ENCODE peak calls at places on chromosomes 12 and 14, in six cellular contexts. D, U, X, L, Z and N are unnamed samples.

GRCh38 chr12:106304001-106304421 is 1.5 kb downstream of the TCP11L2 start:
- DNase-seq in D (no peak), U (no peak), X (no peak), L (no peak), Z (no peak), N (peak)

GRCh38 chr12:24360057-24360456 is 410.6 kb upstream of the SOX5 start:
- DNase-seq in D (no peak), U (no peak), X (no peak), L (no peak), Z (no peak), N (no peak)

GRCh38 chr12:80829767-80830166 is 108.0 kb downstream of the LIN7A start:
- DNase-seq in D (no peak), U (no peak), X (no peak), L (no peak), Z (no peak), N (no peak)

GRCh38 chr12:102971227-102971626 is 13.8 kb downstream of the ASCL1 start:
- DNase-seq in D (no peak), U (no peak), X (no peak), L (no peak), Z (no peak), N (no peak)

GRCh38 chr12:100554608-100555077 is 18.8 kb upstream of the GAS2L3 start:
- DNase-seq in D (peak), U (peak), X (no peak), L (no peak), Z (peak), N (peak)

GRCh38 chr14:70808402-70809237 is 693 bp downstream of the MAP3K9 start:
- DNase-seq in D (peak), U (no peak), X (no peak), L (peak), Z (no peak), N (no peak)

GRCh38 chr12:51592034-51592705 is 1.1 kb downstream of the SCN8A start:
- DNase-seq in D (no peak), U (no peak), X (no peak), L (no peak), Z (no peak), N (peak)

GRCh38 chr14:78836777-78837176 is 666.6 kb downstream of the NRXN3 start:
- DNase-seq in D (peak), U (peak), X (no peak), L (no peak), Z (peak), N (peak)

GRCh38 chr12:9244894-9245293 is 36.7 kb upstream of the PZP start:
- DNase-seq in D (peak), U (peak), X (no peak), L (no peak), Z (no peak), N (no peak)

GRCh38 chr12:130301577-130301976 is 36.1 kb upstream of the PIWIL1 start:
- DNase-seq in D (no peak), U (no peak), X (no peak), L (no peak), Z (no peak), N (no peak)

GRCh38 chr14:72714094-72714493 is 179.8 kb downstream of the DPF3 start:
- DNase-seq in D (no peak), U (no peak), X (no peak), L (peak), Z (no peak), N (no peak)

GRCh38 chr14:36519431-36520321 is at the start of gene NKX2-1:
- DNase-seq in D (no peak), U (no peak), X (no peak), L (no peak), Z (no peak), N (no peak)

GRCh38 chr12:121116318-121117225 is 16.1 kb upstream of the P2RX7 start:
- DNase-seq in D (no peak), U (no peak), X (no peak), L (no peak), Z (no peak), N (no peak)

GRCh38 chr12:115451785-115452736 is 768.1 kb upstream of the TBX3 start:
- DNase-seq in D (peak), U (peak), X (no peak), L (no peak), Z (peak), N (no peak)

GRCh38 chr12:115450017-115450416 is 766.0 kb upstream of the TBX3 start:
- DNase-seq in D (no peak), U (no peak), X (no peak), L (no peak), Z (no peak), N (no peak)

GRCh38 chr12:115452751-115453281 is 768.8 kb upstream of the TBX3 start:
- DNase-seq in D (no peak), U (no peak), X (no peak), L (no peak), Z (no peak), N (no peak)

GRCh38 chr12:115450710-115451109 is 766.7 kb upstream of the TBX3 start:
- DNase-seq in D (no peak), U (no peak), X (no peak), L (no peak), Z (no peak), N (no peak)

DNA sequence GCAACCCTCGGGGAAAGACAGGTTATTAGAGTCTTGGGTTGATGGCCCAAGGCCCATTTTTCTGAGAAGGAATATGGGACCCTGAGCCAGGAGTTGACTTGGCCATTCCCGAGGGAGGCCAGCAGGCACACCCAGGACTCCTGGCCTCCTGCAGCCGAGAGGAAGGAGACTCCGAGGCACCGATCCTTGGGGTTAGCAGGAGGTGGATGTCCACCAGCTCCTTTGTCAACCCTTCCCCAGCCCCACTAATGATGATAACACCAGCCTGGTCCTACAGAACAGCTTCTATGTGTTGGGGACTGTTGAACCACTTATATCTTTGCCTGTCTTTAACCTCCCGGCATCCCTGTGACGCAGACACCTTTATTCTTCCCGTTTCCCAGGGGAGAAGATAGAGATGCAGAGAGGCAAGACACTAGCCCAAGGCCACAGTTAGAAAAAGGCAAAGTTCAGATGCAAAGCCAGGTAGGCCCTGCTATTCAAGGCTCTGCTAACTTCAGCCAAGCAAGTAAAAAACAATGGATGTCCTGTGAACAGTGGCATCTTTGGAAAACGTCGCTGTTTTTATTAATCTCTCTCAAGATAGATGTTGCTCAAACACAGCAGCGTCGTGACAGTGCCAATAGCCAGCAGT is 767.3 kb upstream of the TBX3 start:
- DNase-seq in D (no peak), U (peak), X (no peak), L (no peak), Z (no peak), N (no peak)
- H3K4me3 ChIP-seq in D (no peak), U (peak), X (peak), L (peak), Z (peak), N (no peak)

GRCh38 chr14:100271247-100271939 is 32.4 kb downstream of the YY1 start:
- DNase-seq in D (peak), U (no peak), X (no peak), L (no peak), Z (peak), N (no peak)
- TF ChIP-seq CTCF in D (peak), U (peak), X (peak), L (no peak), Z (peak), N (peak)

GRCh38 chr14:60094306-60094897 is 2.7 kb downstream of the PCNX4 start:
- DNase-seq in D (peak), U (peak), X (no peak), L (no peak), Z (peak), N (peak)
- H3K4me3 ChIP-seq in D (no peak), U (no peak), X (no peak), L (no peak), Z (peak), N (peak)

GRCh38 chr12:94198469-94198868 is 50.1 kb downstream of the PLXNC1 start:
- DNase-seq in D (no peak), U (no peak), X (no peak), L (no peak), Z (no peak), N (no peak)

GRCh38 chr12:94195483-94195882 is 47.1 kb downstream of the PLXNC1 start:
- DNase-seq in D (no peak), U (no peak), X (no peak), L (no peak), Z (no peak), N (no peak)

GRCh38 chr12:94200069-94200468 is 51.7 kb downstream of the PLXNC1 start:
- DNase-seq in D (no peak), U (no peak), X (no peak), L (no peak), Z (no peak), N (no peak)

GRCh38 chr12:94200695-94201094 is 52.3 kb downstream of the PLXNC1 start:
- DNase-seq in D (no peak), U (no peak), X (no peak), L (no peak), Z (no peak), N (no peak)

DNA sequence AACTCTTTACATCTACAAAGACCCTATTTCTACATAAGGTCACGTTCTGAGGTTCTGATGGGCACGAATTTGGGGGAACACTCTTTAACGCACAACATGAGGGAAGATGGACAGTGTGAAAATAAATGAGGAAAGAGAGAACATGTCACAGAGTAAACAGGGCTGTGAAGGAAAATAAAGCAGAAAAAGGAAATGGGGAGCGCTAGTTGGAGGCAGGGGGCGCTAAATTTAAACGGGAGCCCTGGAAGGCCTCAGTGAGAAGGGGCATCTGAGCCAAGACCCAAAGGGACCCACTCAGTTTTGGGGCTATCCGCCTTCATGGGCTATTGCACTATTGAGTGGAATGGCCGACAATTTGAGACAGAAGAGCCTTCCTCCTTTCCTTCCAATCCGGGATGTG is 50.5 kb downstream of the PLXNC1 start:
- DNase-seq in D (no peak), U (no peak), X (no peak), L (no peak), Z (no peak), N (no peak)
- TF ChIP-seq CTCF in D (no peak), U (no peak), X (no peak), L (no peak), Z (no peak), N (no peak)

GRCh38 chr14:56297449-56297848 is 179.2 kb downstream of the PELI2 start:
- DNase-seq in D (no peak), U (no peak), X (no peak), L (no peak), Z (no peak), N (no peak)

GRCh38 chr14:56304456-56304855 is 186.2 kb downstream of the PELI2 start:
- DNase-seq in D (no peak), U (no peak), X (no peak), L (no peak), Z (no peak), N (no peak)

GRCh38 chr14:56295743-56296142 is 177.5 kb downstream of the PELI2 start:
- DNase-seq in D (peak), U (no peak), X (no peak), L (no peak), Z (no peak), N (no peak)

GRCh38 chr14:56300495-56300894 is 182.3 kb downstream of the PELI2 start:
- DNase-seq in D (no peak), U (no peak), X (no peak), L (no peak), Z (peak), N (peak)

DNA sequence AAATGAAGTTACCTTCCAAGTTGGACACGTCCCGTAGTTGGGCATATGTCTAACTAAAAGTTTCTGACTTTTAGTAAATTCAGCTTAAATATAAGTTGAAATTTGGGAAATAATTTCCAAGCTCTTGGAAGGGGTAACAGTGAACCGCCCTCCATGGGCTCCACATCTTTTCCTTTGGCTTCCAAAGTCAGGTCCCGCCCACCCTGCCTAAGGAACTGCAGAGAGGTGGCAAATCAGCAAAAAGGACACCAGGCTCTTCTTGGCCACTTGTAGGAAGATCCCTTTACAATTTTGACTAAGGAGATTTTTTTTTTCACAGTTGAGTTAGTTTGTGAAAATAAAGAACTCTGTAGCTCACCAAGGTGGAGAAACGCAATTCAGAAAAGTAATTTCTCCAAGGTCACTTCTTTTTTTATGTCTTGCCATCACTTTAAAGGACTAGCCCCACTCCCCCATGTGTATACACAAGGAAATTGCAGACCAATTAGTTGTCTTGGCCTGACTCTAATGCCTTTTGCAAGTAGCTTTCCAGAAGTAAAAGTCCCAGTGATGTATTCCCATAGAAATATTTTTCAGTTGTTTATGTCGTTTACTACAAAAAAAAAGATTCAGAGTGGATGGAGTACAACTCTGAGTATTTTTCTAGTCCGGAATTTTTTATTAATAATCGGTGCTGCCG is 181.2 kb downstream of the PELI2 start:
- DNase-seq in D (no peak), U (no peak), X (no peak), L (no peak), Z (no peak), N (peak)
- H3K4me3 ChIP-seq in D (no peak), U (no peak), X (no peak), L (no peak), Z (no peak), N (no peak)

GRCh38 chr14:96225745-96226151 is 21.1 kb downstream of the BDKRB2 start:
- DNase-seq in D (peak), U (peak), X (no peak), L (no peak), Z (peak), N (no peak)
- TF ChIP-seq CTCF in D (peak), U (peak), X (peak), L (no peak), Z (no peak), N (peak)

GRCh38 chr14:50222061-50222613 is 9.2 kb downstream of the SOS2 start:
- DNase-seq in D (no peak), U (no peak), X (no peak), L (no peak), Z (no peak), N (peak)
- H3K4me3 ChIP-seq in D (no peak), U (no peak), X (no peak), L (no peak), Z (no peak), N (no peak)

DNA sequence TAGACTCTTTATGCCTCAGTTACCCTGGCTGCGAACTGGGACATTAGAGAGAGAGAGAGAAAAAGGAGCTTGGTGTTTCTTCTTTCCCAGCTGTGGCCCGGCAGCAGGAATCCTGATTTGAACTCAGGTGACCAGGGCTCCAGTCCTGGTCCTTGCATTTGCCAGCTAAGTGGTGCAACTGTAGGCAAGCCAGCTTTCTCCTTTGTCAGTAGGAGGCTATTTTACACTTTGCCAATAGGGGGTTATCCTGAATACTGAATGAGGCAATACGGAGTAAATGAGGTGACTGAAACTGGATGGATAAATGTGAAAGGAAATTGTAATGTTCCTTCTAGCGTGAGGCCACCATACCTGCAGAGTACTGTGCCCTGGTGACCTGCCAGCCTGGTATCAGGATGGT is 27.8 kb downstream of the KCNA5 start:
- DNase-seq in D (no peak), U (no peak), X (no peak), L (no peak), Z (no peak), N (no peak)
- TF ChIP-seq CTCF in D (no peak), U (no peak), X (no peak), L (no peak), Z (no peak), N (no peak)

DNA sequence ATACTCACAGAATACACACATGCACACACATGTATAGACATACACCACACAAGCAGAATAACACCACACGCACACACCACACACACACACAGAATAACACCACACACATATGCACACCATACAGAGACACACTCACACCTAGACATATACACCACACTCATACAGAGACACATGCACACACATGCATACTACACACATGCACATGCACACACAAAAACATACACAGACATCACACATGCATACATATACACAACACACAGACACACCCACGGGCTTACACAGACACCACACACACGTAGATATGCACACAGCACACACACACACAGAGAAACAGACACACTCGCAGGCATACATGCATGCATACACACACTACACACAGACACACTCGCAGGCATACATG is 49.7 kb downstream of the NTF3 start:
- DNase-seq in D (no peak), U (no peak), X (no peak), L (no peak), Z (no peak), N (no peak)
- H3K4me3 ChIP-seq in D (no peak), U (no peak), X (no peak), L (no peak), Z (no peak), N (no peak)